ENCODE peak calls at places on chromosomes 1 and 21, in six cellular contexts. One of them, this sample, is unnamed.

GRCh38 chr1:165073402-165074007 is 283.0 kb downstream of the LMX1A start:
- DNase-seq in suprapubic skin: no peak
- DNase-seq in endothelial cell: peak
- DNase-seq in heart right ventricle: no peak
- DNase-seq in cardiac muscle cell: peak
- DNase-seq in left lung: no peak
- DNase-seq in this sample: no peak

GRCh38 chr1:83766182-83766825 is 232.6 kb downstream of the TTLL7 start:
- DNase-seq in heart right ventricle: no peak
- DNase-seq in endothelial cell: no peak
- DNase-seq in suprapubic skin: no peak
- DNase-seq in cardiac muscle cell: no peak
- DNase-seq in left lung: no peak
- DNase-seq in this sample: no peak

GRCh38 chr1:36354486-36354885 is 31.0 kb upstream of the EVA1B start:
- DNase-seq in left lung: no peak
- DNase-seq in suprapubic skin: no peak
- DNase-seq in cardiac muscle cell: no peak
- DNase-seq in endothelial cell: no peak
- DNase-seq in heart right ventricle: no peak
- DNase-seq in this sample: no peak

GRCh38 chr21:46284077-46284644 is 1.2 kb downstream of the MCM3AP start:
- DNase-seq in heart right ventricle: no peak
- DNase-seq in suprapubic skin: no peak
- DNase-seq in left lung: no peak
- DNase-seq in endothelial cell: peak
- DNase-seq in cardiac muscle cell: no peak
- DNase-seq in this sample: no peak

GRCh38 chr1:119715542-119715941 is 3.8 kb downstream of the PHGDH start:
- DNase-seq in left lung: no peak
- DNase-seq in suprapubic skin: no peak
- DNase-seq in cardiac muscle cell: peak
- DNase-seq in heart right ventricle: no peak
- DNase-seq in endothelial cell: no peak
- DNase-seq in this sample: no peak

GRCh38 chr1:171438441-171438840 is 46.9 kb upstream of the PRRC2C start:
- DNase-seq in endothelial cell: no peak
- DNase-seq in cardiac muscle cell: peak
- DNase-seq in suprapubic skin: no peak
- DNase-seq in left lung: no peak
- DNase-seq in heart right ventricle: no peak
- DNase-seq in this sample: no peak

GRCh38 chr1:205493241-205494085 is 11.0 kb upstream of the CDK18 start:
- DNase-seq in left lung: no peak
- DNase-seq in heart right ventricle: no peak
- DNase-seq in cardiac muscle cell: peak
- DNase-seq in suprapubic skin: no peak
- DNase-seq in endothelial cell: no peak
- DNase-seq in this sample: no peak

GRCh38 chr1:243731974-243732373 is 118.1 kb downstream of the AKT3 start:
- DNase-seq in heart right ventricle: no peak
- DNase-seq in suprapubic skin: no peak
- DNase-seq in cardiac muscle cell: peak
- DNase-seq in left lung: no peak
- DNase-seq in endothelial cell: no peak
- DNase-seq in this sample: no peak

GRCh38 chr1:157369808-157370521 is 182.3 kb downstream of the FCRL5 start:
- DNase-seq in endothelial cell: peak
- DNase-seq in left lung: no peak
- DNase-seq in heart right ventricle: peak
- DNase-seq in suprapubic skin: no peak
- DNase-seq in cardiac muscle cell: peak
- DNase-seq in this sample: no peak

GRCh38 chr1:220526294-220526693 is 1.6 kb upstream of the MARK1 start:
- DNase-seq in cardiac muscle cell: peak
- DNase-seq in heart right ventricle: no peak
- DNase-seq in suprapubic skin: no peak
- DNase-seq in endothelial cell: no peak
- DNase-seq in left lung: no peak
- DNase-seq in this sample: peak

GRCh38 chr1:6488602-6489382 is 2.7 kb downstream of the PLEKHG5 start:
- DNase-seq in left lung: no peak
- DNase-seq in endothelial cell: no peak
- DNase-seq in heart right ventricle: no peak
- DNase-seq in suprapubic skin: no peak
- DNase-seq in cardiac muscle cell: no peak
- DNase-seq in this sample: no peak

GRCh38 chr1:231233735-231234417 is 7.1 kb upstream of the GNPAT start:
- DNase-seq in cardiac muscle cell: peak
- DNase-seq in left lung: peak
- DNase-seq in heart right ventricle: no peak
- DNase-seq in suprapubic skin: no peak
- DNase-seq in endothelial cell: no peak
- DNase-seq in this sample: no peak

GRCh38 chr1:5312870-5313269 is 658.5 kb downstream of the AJAP1 start:
- DNase-seq in heart right ventricle: no peak
- DNase-seq in suprapubic skin: no peak
- DNase-seq in endothelial cell: no peak
- DNase-seq in left lung: peak
- DNase-seq in cardiac muscle cell: no peak
- DNase-seq in this sample: no peak

GRCh38 chr1:33163621-33164071 is 18.2 kb downstream of the TRIM62 start:
- DNase-seq in heart right ventricle: no peak
- DNase-seq in cardiac muscle cell: peak
- DNase-seq in suprapubic skin: no peak
- DNase-seq in endothelial cell: no peak
- DNase-seq in left lung: no peak
- DNase-seq in this sample: no peak

GRCh38 chr1:185368313-185368712 is 51.3 kb upstream of the IVNS1ABP start:
- DNase-seq in suprapubic skin: no peak
- DNase-seq in left lung: no peak
- DNase-seq in heart right ventricle: no peak
- DNase-seq in cardiac muscle cell: no peak
- DNase-seq in endothelial cell: no peak
- DNase-seq in this sample: no peak

GRCh38 chr1:234111458-234112142 is 207.1 kb downstream of the SLC35F3 start:
- DNase-seq in cardiac muscle cell: peak
- DNase-seq in suprapubic skin: no peak
- DNase-seq in heart right ventricle: no peak
- DNase-seq in left lung: peak
- DNase-seq in endothelial cell: peak
- DNase-seq in this sample: peak

GRCh38 chr1:90710579-90711536 is 6.2 kb downstream of the BARHL2 start:
- DNase-seq in cardiac muscle cell: no peak
- DNase-seq in endothelial cell: peak
- DNase-seq in left lung: peak
- DNase-seq in heart right ventricle: no peak
- DNase-seq in suprapubic skin: no peak
- DNase-seq in this sample: peak

GRCh38 chr1:8381618-8382017 is 63.7 kb downstream of the SLC45A1 start:
- DNase-seq in heart right ventricle: no peak
- DNase-seq in suprapubic skin: no peak
- DNase-seq in cardiac muscle cell: no peak
- DNase-seq in left lung: no peak
- DNase-seq in endothelial cell: no peak
- DNase-seq in this sample: no peak

GRCh38 chr1:8377382-8377928 is 59.5 kb downstream of the SLC45A1 start:
- DNase-seq in heart right ventricle: no peak
- DNase-seq in cardiac muscle cell: no peak
- DNase-seq in suprapubic skin: no peak
- DNase-seq in endothelial cell: no peak
- DNase-seq in left lung: no peak
- DNase-seq in this sample: no peak

GRCh38 chr1:8378981-8379470 is 61.1 kb downstream of the SLC45A1 start:
- DNase-seq in left lung: no peak
- DNase-seq in cardiac muscle cell: no peak
- DNase-seq in endothelial cell: no peak
- DNase-seq in heart right ventricle: no peak
- DNase-seq in suprapubic skin: no peak
- DNase-seq in this sample: no peak

GRCh38 chr1:8378202-8378601 is 60.3 kb downstream of the SLC45A1 start:
- DNase-seq in left lung: no peak
- DNase-seq in suprapubic skin: no peak
- DNase-seq in heart right ventricle: peak
- DNase-seq in endothelial cell: no peak
- DNase-seq in cardiac muscle cell: peak
- DNase-seq in this sample: no peak

DNA sequence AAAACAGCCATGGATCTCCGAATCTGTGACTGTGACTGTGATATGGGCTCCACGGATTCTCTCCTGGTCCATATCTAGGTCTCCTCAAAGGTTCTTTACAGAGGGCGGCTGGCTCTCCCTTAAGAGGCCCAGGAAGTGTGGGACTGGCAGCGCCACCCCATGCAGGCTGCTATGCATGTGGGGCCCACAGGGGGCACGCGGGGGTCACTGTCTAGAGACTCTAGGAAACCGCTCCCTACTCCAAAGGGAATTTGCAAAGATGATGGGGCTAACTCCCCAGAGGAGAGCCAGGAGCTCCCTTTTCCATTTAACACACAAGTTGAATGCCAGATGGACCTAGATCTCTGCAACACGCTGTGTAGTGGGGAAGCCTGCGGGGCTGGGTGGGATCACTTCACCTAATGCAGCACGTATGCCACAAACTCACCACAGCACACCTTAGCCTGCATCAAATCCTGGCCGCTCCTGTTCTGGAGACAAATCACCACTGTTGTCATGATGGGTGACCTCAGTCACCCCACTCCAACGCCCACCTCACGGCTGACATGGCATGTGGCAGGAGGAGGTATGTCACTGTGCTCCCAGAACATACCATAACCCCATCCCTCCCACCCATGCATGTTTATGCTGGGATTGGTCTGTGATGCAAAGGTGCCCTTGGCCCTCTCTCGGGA is 61.7 kb downstream of the SLC45A1 start:
- DNase-seq in left lung: no peak
- DNase-seq in cardiac muscle cell: no peak
- DNase-seq in endothelial cell: no peak
- DNase-seq in heart right ventricle: no peak
- DNase-seq in suprapubic skin: no peak
- DNase-seq in this sample: no peak
- TF ChIP-seq CTCF in left lung: no peak
- TF ChIP-seq CTCF in cardiac muscle cell: no peak
- TF ChIP-seq CTCF in endothelial cell: no peak
- TF ChIP-seq CTCF in heart right ventricle: no peak
- TF ChIP-seq CTCF in suprapubic skin: no peak
- TF ChIP-seq CTCF in this sample: no peak

GRCh38 chr1:172775598-172776570 is 117.0 kb downstream of the FASLG start:
- DNase-seq in heart right ventricle: no peak
- DNase-seq in endothelial cell: no peak
- DNase-seq in left lung: no peak
- DNase-seq in suprapubic skin: no peak
- DNase-seq in cardiac muscle cell: peak
- DNase-seq in this sample: no peak

GRCh38 chr1:172779501-172779900 is 120.6 kb downstream of the FASLG start:
- DNase-seq in suprapubic skin: no peak
- DNase-seq in cardiac muscle cell: no peak
- DNase-seq in endothelial cell: no peak
- DNase-seq in heart right ventricle: no peak
- DNase-seq in left lung: no peak
- DNase-seq in this sample: no peak

GRCh38 chr1:172777767-172778166 is 118.9 kb downstream of the FASLG start:
- DNase-seq in left lung: no peak
- DNase-seq in endothelial cell: no peak
- DNase-seq in suprapubic skin: no peak
- DNase-seq in heart right ventricle: no peak
- DNase-seq in cardiac muscle cell: no peak
- DNase-seq in this sample: no peak

GRCh38 chr1:172781513-172782140 is 122.7 kb downstream of the FASLG start:
- DNase-seq in cardiac muscle cell: no peak
- DNase-seq in left lung: no peak
- DNase-seq in endothelial cell: no peak
- DNase-seq in heart right ventricle: no peak
- DNase-seq in suprapubic skin: no peak
- DNase-seq in this sample: no peak

GRCh38 chr1:172778461-172779455 is 119.9 kb downstream of the FASLG start:
- DNase-seq in left lung: no peak
- DNase-seq in cardiac muscle cell: peak
- DNase-seq in suprapubic skin: no peak
- DNase-seq in endothelial cell: no peak
- DNase-seq in heart right ventricle: no peak
- DNase-seq in this sample: no peak
- TF ChIP-seq CTCF in left lung: no peak
- TF ChIP-seq CTCF in cardiac muscle cell: peak
- TF ChIP-seq CTCF in suprapubic skin: no peak
- TF ChIP-seq CTCF in endothelial cell: no peak
- TF ChIP-seq CTCF in heart right ventricle: no peak
- TF ChIP-seq CTCF in this sample: no peak

DNA sequence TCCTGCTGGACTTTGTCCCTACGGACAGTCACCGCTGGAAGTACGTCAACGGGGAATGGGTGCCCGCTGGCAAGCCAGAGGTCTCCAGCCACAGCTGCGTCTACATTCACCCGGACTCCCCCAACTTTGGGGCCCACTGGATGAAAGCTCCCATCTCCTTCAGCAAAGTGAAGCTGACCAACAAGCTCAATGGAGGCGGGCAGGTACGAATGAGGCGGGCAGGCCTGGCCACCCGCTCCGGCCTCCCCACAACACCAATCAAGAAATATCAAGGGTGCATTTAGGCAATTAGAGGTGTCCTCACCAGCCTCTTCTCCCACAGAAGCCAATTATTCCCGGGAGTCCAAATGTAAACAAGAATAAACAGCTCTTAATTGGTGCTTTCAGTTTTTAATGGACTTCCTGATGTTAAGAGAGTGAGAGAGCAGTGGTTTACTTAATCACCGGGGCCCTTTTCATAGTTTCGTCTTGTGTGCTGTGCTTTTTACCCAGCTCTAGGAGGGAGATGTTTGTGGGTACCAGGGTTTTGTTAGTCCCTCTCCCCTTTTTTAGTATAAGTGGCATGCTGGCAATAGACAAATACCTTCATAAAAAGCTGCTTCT is 10.6 kb downstream of the TBX19 start:
- DNase-seq in heart right ventricle: no peak
- DNase-seq in left lung: no peak
- DNase-seq in endothelial cell: no peak
- DNase-seq in suprapubic skin: no peak
- DNase-seq in cardiac muscle cell: no peak
- DNase-seq in this sample: no peak
- TF ChIP-seq CTCF in heart right ventricle: no peak
- TF ChIP-seq CTCF in left lung: no peak
- TF ChIP-seq CTCF in endothelial cell: no peak
- TF ChIP-seq CTCF in suprapubic skin: no peak
- TF ChIP-seq CTCF in cardiac muscle cell: no peak
- TF ChIP-seq CTCF in this sample: no peak

GRCh38 chr1:2403273-2403672 is 9.1 kb downstream of the PEX10 start:
- DNase-seq in suprapubic skin: no peak
- DNase-seq in left lung: no peak
- DNase-seq in endothelial cell: no peak
- DNase-seq in heart right ventricle: no peak
- DNase-seq in cardiac muscle cell: no peak
- DNase-seq in this sample: no peak

GRCh38 chr1:2402420-2402819 is 9.9 kb downstream of the PEX10 start:
- DNase-seq in suprapubic skin: no peak
- DNase-seq in cardiac muscle cell: no peak
- DNase-seq in left lung: no peak
- DNase-seq in endothelial cell: no peak
- DNase-seq in heart right ventricle: no peak
- DNase-seq in this sample: no peak

GRCh38 chr1:2400576-2400909 is 8.9 kb downstream of the RER1 start:
- DNase-seq in suprapubic skin: no peak
- DNase-seq in endothelial cell: no peak
- DNase-seq in cardiac muscle cell: no peak
- DNase-seq in left lung: no peak
- DNase-seq in heart right ventricle: no peak
- DNase-seq in this sample: no peak

GRCh38 chr1:2399890-2400575 is 8.4 kb downstream of the RER1 start:
- DNase-seq in heart right ventricle: no peak
- DNase-seq in endothelial cell: no peak
- DNase-seq in suprapubic skin: no peak
- DNase-seq in cardiac muscle cell: no peak
- DNase-seq in left lung: no peak
- DNase-seq in this sample: no peak

GRCh38 chr1:2400950-2401649 is 9.5 kb downstream of the RER1 start:
- DNase-seq in heart right ventricle: no peak
- DNase-seq in cardiac muscle cell: no peak
- DNase-seq in left lung: no peak
- DNase-seq in suprapubic skin: no peak
- DNase-seq in endothelial cell: no peak
- DNase-seq in this sample: no peak
- TF ChIP-seq CTCF in heart right ventricle: no peak
- TF ChIP-seq CTCF in cardiac muscle cell: no peak
- TF ChIP-seq CTCF in left lung: no peak
- TF ChIP-seq CTCF in suprapubic skin: no peak
- TF ChIP-seq CTCF in endothelial cell: no peak
- TF ChIP-seq CTCF in this sample: no peak

This sample was measured in glutamatergic neuron.